ENCODE peak calls at places on chromosomes 5 and 9, in eight cellular contexts. H is effector memory CD4-positive, alpha-beta T cell; P is colonic mucosa; Y is transverse colon; N is SJSA1; X is right lobe of liver; Q is mammary epithelial cell; M is MM.1S. C is an unnamed sample. For H3K27me3, the result is how much of the 10 kb centered on the place peaks cover.

GRCh38 chr9:137352511-137353222 is 50.6 kb upstream of the NRARP start:
- DNase-seq in H (no peak), P (no peak), Y (no peak), N (no peak), X (no peak), Q (no peak), M (no peak), C (no peak)

GRCh38 chr5:56951131-56951945 is 585 bp downstream of the MIER3 start:
- DNase-seq in H (no peak), P (peak), Y (peak), N (peak), X (peak), Q (peak), M (peak), C (no peak)

GRCh38 chr5:179244051-179244450 is 101.2 kb downstream of the ADAMTS2 start:
- DNase-seq in H (no peak), P (no peak), Y (no peak), N (no peak), X (no peak), Q (no peak), M (no peak), C (no peak)

GRCh38 chr5:175823731-175824525 is 47.5 kb upstream of the CPLX2 start:
- DNase-seq in H (no peak), P (no peak), Y (no peak), N (no peak), X (no peak), Q (no peak), M (no peak), C (no peak)

GRCh38 chr9:10212702-10213101 is 400.1 kb downstream of the PTPRD start:
- DNase-seq in H (no peak), P (no peak), Y (no peak), N (no peak), X (no peak), Q (no peak), M (no peak), C (no peak)

GRCh38 chr9:8917978-8918739 is 1118.6 kb upstream of the DMAC1 start:
- DNase-seq in H (no peak), P (no peak), Y (no peak), N (no peak), X (no peak), Q (no peak), M (peak), C (no peak)

GRCh38 chr9:127825319-127826051 is 22.8 kb downstream of the FPGS start:
- DNase-seq in H (no peak), P (peak), Y (peak), N (no peak), X (peak), Q (no peak), M (no peak), C (no peak)

GRCh38 chr9:115117999-115118470 is at the start of gene TNC:
- DNase-seq in H (no peak), P (peak), Y (peak), N (peak), X (peak), Q (peak), M (no peak), C (no peak)

GRCh38 chr5:157864067-157864466 is 5.1 kb upstream of the CLINT1 start:
- DNase-seq in H (no peak), P (no peak), Y (no peak), N (no peak), X (no peak), Q (no peak), M (no peak), C (peak)

GRCh38 chr5:78610163-78610583 is 38.4 kb downstream of the LHFPL2 start:
- DNase-seq in H (no peak), P (no peak), Y (peak), N (no peak), X (no peak), Q (no peak), M (no peak), C (no peak)

GRCh38 chr5:126414874-126415502 is 8.2 kb upstream of the GRAMD2B start:
- DNase-seq in H (no peak), P (no peak), Y (no peak), N (no peak), X (no peak), Q (peak), M (no peak), C (no peak)

GRCh38 chr5:126419102-126419501 is 4.1 kb upstream of the GRAMD2B start:
- DNase-seq in H (no peak), P (no peak), Y (no peak), N (no peak), X (no peak), Q (no peak), M (no peak), C (no peak)

GRCh38 chr5:126416266-126416925 is 6.8 kb upstream of the GRAMD2B start:
- DNase-seq in H (no peak), P (no peak), Y (no peak), N (no peak), X (no peak), Q (peak), M (no peak), C (no peak)

GRCh38 chr5:126415789-126416188 is 7.4 kb upstream of the GRAMD2B start:
- DNase-seq in H (no peak), P (no peak), Y (no peak), N (no peak), X (no peak), Q (no peak), M (no peak), C (no peak)

DNA sequence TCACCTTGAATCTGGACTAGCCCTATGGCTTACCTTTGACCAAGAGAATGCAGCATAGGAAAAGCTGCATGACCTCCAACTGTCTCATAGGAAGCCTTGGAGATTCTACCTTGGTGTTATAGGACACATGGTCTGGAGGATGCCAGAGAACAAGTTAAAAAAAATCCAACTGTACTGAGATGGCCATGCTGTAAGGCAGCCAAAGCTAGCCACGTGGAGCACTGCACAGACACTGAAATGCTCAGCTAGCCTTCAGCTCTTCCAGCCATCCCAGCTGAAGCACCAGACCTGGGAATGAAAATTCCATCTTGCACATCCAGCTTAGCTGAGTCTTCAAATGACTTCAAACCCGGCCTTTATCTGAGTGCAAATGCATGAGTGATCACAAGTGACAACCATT is 6.0 kb upstream of the GRAMD2B start:
- DNase-seq in H (no peak), P (no peak), Y (no peak), N (no peak), X (no peak), Q (no peak), M (no peak), C (no peak)
- H3K27ac ChIP-seq in H (no peak), P (no peak), Y (no peak), N (no peak), X (no peak), Q (no peak), M (no peak), C (no peak)

DNA sequence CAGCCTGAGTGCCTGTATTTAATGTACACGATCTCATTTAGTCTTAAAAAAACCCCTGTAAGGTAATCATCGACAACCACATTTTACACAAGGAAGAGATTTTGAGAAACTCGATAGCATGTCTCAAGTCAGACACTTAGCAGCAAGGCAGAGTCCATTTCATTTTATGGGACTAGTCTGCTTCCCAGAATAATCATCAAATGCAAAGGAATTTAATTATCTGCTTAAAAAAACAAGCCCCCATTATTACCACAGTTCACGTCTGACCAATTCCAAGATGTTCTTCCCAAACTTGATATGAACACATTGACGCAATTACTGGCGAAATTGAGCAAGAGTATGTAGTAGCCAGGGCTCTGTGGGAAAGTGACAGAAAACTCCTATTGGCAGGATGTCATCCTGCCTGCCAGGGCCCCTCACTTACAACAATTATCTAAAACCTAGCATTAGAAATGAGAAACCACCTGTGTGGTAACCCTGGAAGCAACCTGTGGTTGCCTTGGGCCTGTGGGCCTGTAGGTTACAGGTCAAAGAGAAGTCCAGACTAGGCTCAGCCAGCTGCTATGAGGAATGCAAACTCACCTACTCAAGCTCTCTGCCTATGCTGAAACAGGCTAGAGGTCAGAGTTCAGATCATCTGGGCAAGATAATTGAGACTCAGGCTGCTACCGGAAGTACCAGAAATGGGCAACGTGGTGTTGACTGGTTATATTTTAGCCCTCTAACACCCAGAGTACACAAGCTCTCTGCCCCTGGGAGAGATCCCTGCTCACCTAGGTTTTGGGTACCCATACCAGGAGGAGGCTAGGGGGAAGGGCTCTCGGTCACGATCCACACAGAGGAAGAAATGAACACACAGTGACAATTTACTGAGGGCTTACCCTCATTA is 1.6 kb downstream of the B4GALT1 start:
- DNase-seq in H (no peak), P (peak), Y (peak), N (no peak), X (peak), Q (peak), M (peak), C (no peak)
- H3K4me3 ChIP-seq in H (peak), P (peak), Y (peak), N (peak), X (peak), Q (peak), M (peak), C (peak)

DNA sequence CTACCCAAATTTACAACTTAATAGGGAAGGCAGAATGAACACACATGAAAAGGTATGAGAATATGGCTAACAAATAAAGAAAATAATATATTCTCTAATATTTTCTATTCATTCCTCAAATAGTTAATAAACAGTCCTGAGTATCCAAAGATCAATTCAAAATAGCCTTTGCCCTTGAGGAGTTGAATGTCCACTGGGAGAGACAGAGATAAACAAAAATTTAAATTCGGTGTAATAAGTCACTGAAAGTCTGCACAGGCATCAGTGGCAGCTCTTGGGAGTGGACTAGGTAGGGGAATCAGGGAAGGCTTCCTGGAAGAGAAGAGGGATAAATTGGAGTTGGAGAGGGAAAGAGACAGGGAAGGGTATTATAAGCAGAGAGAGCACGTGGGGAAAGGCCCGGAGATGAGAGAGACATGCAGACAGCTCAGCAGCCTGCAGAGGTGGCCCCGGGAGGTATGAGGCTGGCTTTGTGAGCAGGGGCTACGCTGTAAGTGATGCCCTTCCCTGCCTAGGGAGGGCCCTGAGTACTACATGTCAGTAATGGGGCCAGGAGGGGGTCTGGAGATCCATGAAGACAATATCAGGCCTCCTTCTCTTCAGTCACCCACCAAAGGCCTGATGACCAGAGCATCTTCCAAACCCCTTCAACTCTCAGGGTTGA is 137.1 kb downstream of the PDE8B start:
- DNase-seq in H (no peak), P (no peak), Y (no peak), N (no peak), X (no peak), Q (no peak), M (no peak), C (no peak)
- H3K27me3 ChIP-seq in H (under half), P (under half), Y (under half), N (under half), X (under half), Q (under half), M (under half), C (under half)

GRCh38 chr5:139759219-139759721 is 36.3 kb upstream of the PSD2 start:
- DNase-seq in H (no peak), P (no peak), Y (no peak), N (no peak), X (no peak), Q (no peak), M (no peak), C (no peak)
- H3K27ac ChIP-seq in H (no peak), P (no peak), Y (no peak), N (no peak), X (no peak), Q (no peak), M (no peak), C (no peak)

DNA sequence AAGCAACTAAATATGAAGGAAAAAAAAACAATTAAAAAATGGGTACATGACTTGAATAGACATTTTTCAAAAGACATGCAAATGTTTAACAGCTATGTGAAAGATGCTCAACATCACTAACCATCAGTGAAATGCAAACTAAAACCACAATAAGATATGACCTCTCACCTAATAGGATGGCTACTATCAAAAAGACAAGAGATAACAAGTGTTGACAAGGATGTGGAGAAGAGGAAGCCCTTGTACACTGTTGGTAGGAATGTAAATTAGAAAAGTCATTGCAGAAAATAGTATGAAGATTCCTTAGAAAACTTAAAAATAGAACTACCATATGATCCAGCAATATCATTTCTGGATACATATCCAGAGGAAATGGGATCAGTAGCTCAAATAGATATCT is 324.7 kb upstream of the TLE4 start:
- DNase-seq in H (no peak), P (no peak), Y (no peak), N (no peak), X (no peak), Q (no peak), M (no peak), C (no peak)
- H3K4me3 ChIP-seq in H (no peak), P (no peak), Y (no peak), N (no peak), X (no peak), Q (no peak), M (no peak), C (no peak)

GRCh38 chr5:952597-953271 is 55.9 kb upstream of the NKD2 start:
- DNase-seq in H (no peak), P (no peak), Y (no peak), N (peak), X (no peak), Q (no peak), M (no peak), C (no peak)
- H3K27me3 ChIP-seq in H (under half), P (under half), Y (under half), N (under half), X (under half), Q (under half), M (under half), C (under half)

C was measured in naive thymus-derived CD4-positive, alpha-beta T cell.